ENCODE peak calls at places on chromosomes 12 and 14, in four cellular contexts. L, W, B and Z are unnamed samples.

GRCh38 chr14:68756734-68757133 is 36.1 kb downstream of the ZFP36L1 start:
- DNase-seq in W (no peak), B (no peak), L (no peak), Z (no peak)

GRCh38 chr14:54866588-54866987 is 36.0 kb downstream of the GCH1 start:
- DNase-seq in L (no peak), W (no peak), B (no peak), Z (no peak)

GRCh38 chr12:89671469-89671868 is 37.2 kb downstream of the ATP2B1 start:
- DNase-seq in B (no peak), W (no peak), L (no peak), Z (no peak)

GRCh38 chr12:109596418-109597244 is 23.0 kb downstream of the MVK start:
- DNase-seq in W (no peak), B (no peak), L (no peak), Z (no peak)

GRCh38 chr12:30764251-30764650 is 9.5 kb upstream of the CAPRIN2 start:
- DNase-seq in L (no peak), W (no peak), B (no peak), Z (no peak)

GRCh38 chr14:90288646-90289355 is 32.4 kb downstream of the PSMC1 start:
- DNase-seq in W (no peak), B (no peak), L (no peak), Z (no peak)

GRCh38 chr12:122738561-122738960 is 7.9 kb upstream of the HCAR1 start:
- DNase-seq in B (no peak), W (no peak), L (no peak), Z (no peak)

GRCh38 chr12:96981053-96981452 is 74.0 kb downstream of the NEDD1 start:
- DNase-seq in B (no peak), L (no peak), W (no peak), Z (no peak)

GRCh38 chr12:99709619-99710018 is 62.1 kb downstream of the GARIN6 start:
- DNase-seq in L (no peak), W (no peak), B (no peak), Z (no peak)

GRCh38 chr14:99513946-99514551 is 32.8 kb downstream of the CCNK start:
- DNase-seq in L (no peak), W (no peak), B (no peak), Z (no peak)

GRCh38 chr14:105092124-105092911 is 27.1 kb upstream of the GPR132 start:
- DNase-seq in L (no peak), W (no peak), B (no peak), Z (no peak)

GRCh38 chr14:74502236-74503019 is 8.9 kb downstream of the ISCA2 start:
- DNase-seq in W (peak), L (no peak), B (peak), Z (peak)

GRCh38 chr14:75301666-75302325 is 23.2 kb downstream of the FOS start:
- DNase-seq in W (no peak), B (no peak), L (no peak), Z (no peak)

GRCh38 chr12:101795013-101795412 is 35.7 kb downstream of the GNPTAB start:
- DNase-seq in W (no peak), B (peak), L (no peak), Z (no peak)

GRCh38 chr12:100826323-100826722 is 31.7 kb downstream of the ANO4 start:
- DNase-seq in L (no peak), B (peak), W (peak), Z (peak)

GRCh38 chr12:26564391-26564790 is 268.6 kb downstream of the ITPR2 start:
- DNase-seq in W (no peak), L (no peak), B (no peak), Z (no peak)